ENCODE peak calls at places on chromosome 20, in ten cellular contexts. R, P, E, C, U, N, T, L, I and A are unnamed samples.

GRCh38 chr20:32787168-32787567 is 25.0 kb downstream of the DNMT3B start:
- DNase-seq in I (no peak), C (no peak), E (no peak), U (no peak), P (no peak), N (no peak), T (no peak), L (no peak), R (no peak), A (no peak)

GRCh38 chr20:47982574-47983360 is 197.5 kb upstream of the SULF2 start:
- DNase-seq in L (no peak), E (no peak), N (no peak), U (no peak), C (no peak), T (peak; percentile 54), R (no peak), I (no peak), P (no peak), A (peak; percentile 77)

GRCh38 chr20:48823960-48824497 is 3.8 kb downstream of the PREX1 start:
- DNase-seq in U (no peak), R (no peak), E (no peak), N (no peak), P (peak; percentile 65), T (peak; percentile 50), L (no peak), C (no peak), I (no peak), A (peak; percentile 80)

GRCh38 chr20:35773154-35773751 is 1.4 kb downstream of the PHF20 start:
- DNase-seq in U (no peak), L (no peak), I (no peak), P (peak; percentile 24), E (no peak), T (peak; percentile 40), N (no peak), C (no peak), R (peak; percentile 63), A (no peak)

GRCh38 chr20:366042-366718 is 14.4 kb upstream of the TRIB3 start:
- DNase-seq in P (no peak), T (no peak), N (no peak), L (no peak), E (no peak), R (no peak), U (no peak), I (no peak), C (no peak), A (no peak)

GRCh38 chr20:8360035-8360434 is 228.0 kb downstream of the PLCB1 start:
- DNase-seq in I (no peak), E (no peak), U (no peak), P (no peak), L (no peak), N (no peak), T (peak; percentile 53), C (no peak), R (no peak), A (no peak)

GRCh38 chr20:45100563-45101245 is at the start of gene KCNS1:
- DNase-seq in I (no peak), L (peak; percentile 34), R (no peak), N (no peak), P (no peak), E (peak; percentile 72), U (no peak), C (no peak), T (no peak), A (peak; percentile 79)

GRCh38 chr20:63829598-63829942 is 1.5 kb downstream of the ZBTB46 start:
- DNase-seq in U (no peak), E (no peak), L (no peak), C (no peak), I (no peak), N (no peak), P (no peak), T (no peak), R (no peak), A (no peak)

GRCh38 chr20:60465993-60466682 is 507.9 kb downstream of the CDH26 start:
- DNase-seq in T (no peak), P (no peak), U (no peak), L (no peak), C (no peak), I (no peak), R (no peak), N (no peak), E (no peak), A (no peak)

GRCh38 chr20:21702553-21703467 is 2.7 kb upstream of the PAX1 start:
- DNase-seq in R (no peak), L (no peak), N (no peak), P (peak; percentile 3), T (no peak), E (peak; percentile 76), C (peak; percentile 43), U (peak; percentile 56), I (no peak), A (no peak)

GRCh38 chr20:4445331-4445730 is 276.4 kb upstream of the PRND start:
- DNase-seq in E (no peak), I (no peak), C (no peak), T (no peak), U (no peak), P (no peak), L (no peak), N (no peak), R (no peak), A (no peak)

GRCh38 chr20:32050851-32051556 is 1.0 kb upstream of the HCK start:
- DNase-seq in U (peak; percentile 43), P (no peak), I (peak; percentile 79), N (no peak), C (peak; percentile 60), L (no peak), E (peak; percentile 77), T (no peak), R (no peak), A (no peak)

DNA sequence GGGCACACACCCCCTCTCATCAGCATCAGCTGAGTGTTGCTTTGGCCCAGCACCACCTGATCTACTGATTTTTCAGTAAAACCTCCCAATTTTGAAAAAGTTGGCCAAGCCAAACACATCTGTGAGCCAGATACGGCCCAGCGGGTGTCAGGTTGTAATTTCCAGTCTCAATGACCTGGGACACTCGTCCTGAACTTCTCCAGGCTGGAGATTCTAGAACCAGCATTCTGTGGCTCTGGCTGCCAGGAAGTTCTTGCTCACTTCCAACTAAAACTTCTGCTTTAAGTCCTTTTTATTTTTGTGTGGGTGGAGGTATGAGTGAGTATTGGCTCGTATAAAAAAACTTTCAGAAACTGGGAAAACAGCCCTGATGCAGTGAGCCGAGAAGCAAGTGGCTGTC is 5.1 kb downstream of the KIAA1755 start:
- DNase-seq in L (no peak), T (no peak), R (no peak), E (peak; percentile 9), I (no peak), P (peak; percentile 59), N (no peak), U (no peak), C (no peak), A (peak; percentile 48)
- H3K27ac ChIP-seq in L (no peak overlapping the region), T (no peak overlapping the region), R (peak overlapping the region; percentile 43), E (no peak overlapping the region), I (no peak overlapping the region), P (peak overlapping the region; percentile 31), N (peak overlapping the region; percentile 34), U (no peak overlapping the region), C (peak overlapping the region; percentile 63), A (no peak overlapping the region)

GRCh38 chr20:20085071-20085470 is 32.7 kb downstream of the CFAP61 start:
- DNase-seq in N (no peak), R (no peak), T (no peak), E (no peak), U (peak; percentile 78), P (no peak), I (no peak), L (no peak), C (peak; percentile 77), A (no peak)

GRCh38 chr20:20084296-20084752 is 32.0 kb downstream of the CFAP61 start:
- DNase-seq in T (no peak), N (no peak), L (no peak), U (peak; percentile 32), P (no peak), I (no peak), E (no peak), R (no peak), C (peak; percentile 20), A (no peak)

GRCh38 chr20:20085812-20086211 is 33.5 kb downstream of the CFAP61 start:
- DNase-seq in I (no peak), T (no peak), C (no peak), P (no peak), L (no peak), R (no peak), N (no peak), U (no peak), E (no peak), A (no peak)

GRCh38 chr20:20079102-20079784 is 26.9 kb downstream of the CFAP61 start:
- DNase-seq in N (no peak), U (no peak), R (no peak), P (no peak), L (no peak), T (no peak), E (no peak), I (no peak), C (no peak), A (no peak)

GRCh38 chr20:20083796-20084195 is 31.5 kb downstream of the CFAP61 start:
- DNase-seq in N (no peak), L (no peak), C (no peak), U (no peak), I (no peak), R (no peak), T (peak; percentile 48), P (peak; percentile 20), E (no peak), A (no peak)
- TF ChIP-seq CTCF in N (peak; percentile 46), L (no peak), C (peak; percentile 59), U (peak; percentile 65), I (peak; percentile 49), R (no peak), T (peak; percentile 83), P (peak; percentile 53), E (peak; percentile 57), A (peak; percentile 77)

GRCh38 chr20:57695940-57696339 is 13.9 kb downstream of the PMEPA1 start:
- DNase-seq in P (no peak), I (no peak), U (no peak), R (no peak), L (no peak), N (no peak), C (no peak), E (no peak), T (no peak), A (no peak)
- H3K27ac ChIP-seq in P (no peak overlapping the region), I (no peak overlapping the region), U (no peak overlapping the region), R (no peak overlapping the region), L (no peak overlapping the region), N (no peak overlapping the region), C (no peak overlapping the region), E (no peak overlapping the region), T (no peak overlapping the region), A (peak overlapping the region; percentile 100)

DNA sequence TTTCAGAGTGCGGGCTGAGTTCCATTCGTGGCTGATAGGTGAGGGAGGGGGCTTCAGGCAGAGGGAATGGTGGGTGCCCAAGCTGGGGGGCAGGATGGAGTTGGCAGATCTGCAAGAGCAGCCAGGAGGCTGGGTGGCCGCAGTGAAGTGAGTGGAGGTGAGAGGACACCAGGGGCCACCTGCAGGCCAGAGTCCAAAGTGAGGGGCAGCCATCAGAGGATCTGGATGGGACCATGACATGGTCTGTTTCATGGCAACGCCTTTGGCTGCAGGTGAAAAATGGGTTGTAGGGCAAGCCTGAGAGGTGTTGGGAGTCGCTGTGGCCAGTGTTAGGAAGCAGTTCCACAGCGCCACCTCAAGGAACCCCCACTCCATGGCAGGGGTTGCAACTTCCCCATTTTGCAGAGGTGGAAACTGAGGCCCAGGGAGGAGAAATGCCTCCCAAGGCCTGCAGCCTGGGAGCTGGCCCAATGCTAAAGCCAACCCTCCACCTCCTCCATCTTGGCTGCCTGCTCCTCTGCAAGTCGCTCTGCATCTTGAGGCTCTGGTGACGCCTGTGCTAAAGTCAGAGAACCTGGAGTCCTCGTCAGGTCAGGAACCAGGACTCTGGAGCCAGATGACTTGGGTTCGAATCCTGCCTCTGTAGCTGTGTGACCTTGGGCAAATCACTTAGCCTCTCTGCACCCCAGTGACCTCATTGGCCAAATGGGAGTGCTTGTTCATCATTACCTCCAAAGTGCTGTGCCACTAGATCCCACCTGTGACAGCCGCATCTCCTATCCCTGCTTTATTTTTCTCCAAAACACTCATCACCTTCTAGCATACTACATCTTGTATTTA is 153.8 kb downstream of the CEBPB start:
- DNase-seq in I (no peak), N (no peak), U (no peak), R (no peak), C (no peak), L (no peak), E (no peak), P (no peak), T (peak; percentile 8), A (no peak)
- TF ChIP-seq CTCF in I (peak; percentile 25), N (peak; percentile 29), U (no peak), R (no peak), C (peak; percentile 13), L (peak; percentile 72), E (peak; percentile 19), P (peak; percentile 27), T (peak; percentile 50), A (peak; percentile 28)